ENCODE peak calls at places on chromosome 15, in six cellular contexts. One of them, this sample, is unnamed.

GRCh38 chr15:63449711-63450110 is 54.7 kb upstream of the USP3 start:
- DNase-seq in HFF-Myc: no peak
- DNase-seq in GDM1: no peak
- DNase-seq in EH: peak
- DNase-seq in T-helper 17 cell: no peak
- DNase-seq in GM04504: no peak
- DNase-seq in this sample: no peak

GRCh38 chr15:95451891-95452290 is 878.6 kb upstream of the NR2F2 start:
- DNase-seq in HFF-Myc: no peak
- DNase-seq in GDM1: no peak
- DNase-seq in EH: no peak
- DNase-seq in T-helper 17 cell: no peak
- DNase-seq in GM04504: no peak
- DNase-seq in this sample: no peak

GRCh38 chr15:67836477-67836876 is 3.4 kb downstream of the RNU6-1 start:
- DNase-seq in HFF-Myc: no peak
- DNase-seq in GDM1: no peak
- DNase-seq in EH: peak
- DNase-seq in T-helper 17 cell: peak
- DNase-seq in GM04504: no peak
- DNase-seq in this sample: no peak

GRCh38 chr15:57696146-57696545 is 10.4 kb upstream of the POLR2M start:
- DNase-seq in HFF-Myc: no peak
- DNase-seq in GDM1: no peak
- DNase-seq in EH: no peak
- DNase-seq in T-helper 17 cell: no peak
- DNase-seq in GM04504: no peak
- DNase-seq in this sample: no peak

GRCh38 chr15:36591534-36592411 is 12.3 kb downstream of the CDIN1 start:
- DNase-seq in HFF-Myc: no peak
- DNase-seq in GDM1: no peak
- DNase-seq in EH: peak
- DNase-seq in T-helper 17 cell: no peak
- DNase-seq in GM04504: no peak
- DNase-seq in this sample: no peak

GRCh38 chr15:57734860-57735259 is 28.3 kb downstream of the POLR2M start:
- DNase-seq in HFF-Myc: no peak
- DNase-seq in GDM1: no peak
- DNase-seq in EH: no peak
- DNase-seq in T-helper 17 cell: no peak
- DNase-seq in GM04504: no peak
- DNase-seq in this sample: no peak

GRCh38 chr15:29452881-29453731 is 183.5 kb upstream of the NSMCE3 start:
- DNase-seq in HFF-Myc: no peak
- DNase-seq in GDM1: no peak
- DNase-seq in EH: peak
- DNase-seq in T-helper 17 cell: no peak
- DNase-seq in GM04504: no peak
- DNase-seq in this sample: no peak

GRCh38 chr15:76840830-76841460 is 64.2 kb downstream of the SCAPER start:
- DNase-seq in HFF-Myc: peak
- DNase-seq in GDM1: peak
- DNase-seq in EH: peak
- DNase-seq in T-helper 17 cell: no peak
- DNase-seq in GM04504: peak
- DNase-seq in this sample: peak

GRCh38 chr15:42031211-42031915 is 10.5 kb upstream of the PLA2G4E start:
- DNase-seq in HFF-Myc: no peak
- DNase-seq in GDM1: no peak
- DNase-seq in EH: no peak
- DNase-seq in T-helper 17 cell: no peak
- DNase-seq in GM04504: no peak
- DNase-seq in this sample: no peak

GRCh38 chr15:38612159-38612863 is 47.7 kb upstream of the RASGRP1 start:
- DNase-seq in HFF-Myc: no peak
- DNase-seq in GDM1: no peak
- DNase-seq in EH: no peak
- DNase-seq in T-helper 17 cell: no peak
- DNase-seq in GM04504: no peak
- DNase-seq in this sample: no peak

GRCh38 chr15:52784799-52785671 is 5.1 kb downstream of the ONECUT1 start:
- DNase-seq in HFF-Myc: no peak
- DNase-seq in GDM1: no peak
- DNase-seq in EH: no peak
- DNase-seq in T-helper 17 cell: no peak
- DNase-seq in GM04504: no peak
- DNase-seq in this sample: no peak

GRCh38 chr15:73633991-73634495 is 854 bp upstream of the NPTN start:
- DNase-seq in HFF-Myc: peak
- DNase-seq in GDM1: no peak
- DNase-seq in EH: peak
- DNase-seq in T-helper 17 cell: no peak
- DNase-seq in GM04504: peak
- DNase-seq in this sample: no peak

GRCh38 chr15:65249641-65250040 is 37.0 kb downstream of the PARP16 start:
- DNase-seq in HFF-Myc: no peak
- DNase-seq in GDM1: no peak
- DNase-seq in EH: no peak
- DNase-seq in T-helper 17 cell: no peak
- DNase-seq in GM04504: no peak
- DNase-seq in this sample: no peak

GRCh38 chr15:40248006-40248783 is 9.3 kb downstream of the PAK6 start:
- DNase-seq in HFF-Myc: no peak
- DNase-seq in GDM1: no peak
- DNase-seq in EH: no peak
- DNase-seq in T-helper 17 cell: no peak
- DNase-seq in GM04504: no peak
- DNase-seq in this sample: no peak

GRCh38 chr15:34810455-34811146 is 15.3 kb upstream of the ACTC1 start:
- DNase-seq in HFF-Myc: peak
- DNase-seq in GDM1: no peak
- DNase-seq in EH: peak
- DNase-seq in T-helper 17 cell: no peak
- DNase-seq in GM04504: peak
- DNase-seq in this sample: no peak